ENCODE peak calls at places on chromosome 9, in ten cellular contexts. N is left ventricle myocardium inferior; W is Caco-2; J is H1; M is heart left ventricle; I is CD8-positive, alpha-beta T cell; D is MM.1S; E is spleen; P is endodermal cell; G is left lung. F is an unnamed sample.
A peak's percentile ranks its signal among the peaks of the same experiment; 100 is the strongest.

GRCh38 chr9:121556580-121556979 is 56.9 kb upstream of the GGTA1 start:
- DNase-seq in N (no peak), W (no peak), J (no peak), M (peak; percentile 41), I (no peak), D (no peak), E (no peak), P (no peak), G (peak; percentile 61), F (no peak)

GRCh38 chr9:137375321-137376058 is 47.5 kb downstream of the EXD3 start:
- DNase-seq in N (no peak), W (no peak), J (no peak), M (no peak), I (no peak), D (no peak), E (no peak), P (no peak), G (no peak), F (no peak)

GRCh38 chr9:37341704-37342103 is 80.8 kb upstream of the GRHPR start:
- DNase-seq in N (no peak), W (no peak), J (no peak), M (no peak), I (no peak), D (no peak), E (no peak), P (no peak), G (no peak), F (no peak)

GRCh38 chr9:94687451-94687850 is 39.0 kb upstream of the AOPEP start:
- DNase-seq in N (no peak), W (no peak), J (no peak), M (no peak), I (no peak), D (no peak), E (no peak), P (no peak), G (no peak), F (no peak)

GRCh38 chr9:136004712-136005111 is 43.5 kb upstream of the UBAC1 start:
- DNase-seq in N (no peak), W (no peak), J (no peak), M (no peak), I (no peak), D (no peak), E (no peak), P (peak; percentile 78), G (no peak), F (no peak)

GRCh38 chr9:95124582-95125359 is 192.7 kb downstream of the FANCC start:
- DNase-seq in N (no peak), W (no peak), J (no peak), M (no peak), I (no peak), D (no peak), E (no peak), P (peak; percentile 73), G (no peak), F (no peak)

GRCh38 chr9:1876891-1877496 is 138.2 kb upstream of the SMARCA2 start:
- DNase-seq in N (no peak), W (no peak), J (no peak), M (no peak), I (no peak), D (peak; percentile 43), E (no peak), P (no peak), G (no peak), F (no peak)

GRCh38 chr9:117258201-117258866 is 156.5 kb downstream of the ASTN2 start:
- DNase-seq in N (no peak), W (no peak), J (no peak), M (no peak), I (no peak), D (no peak), E (no peak), P (no peak), G (no peak), F (no peak)

DNA sequence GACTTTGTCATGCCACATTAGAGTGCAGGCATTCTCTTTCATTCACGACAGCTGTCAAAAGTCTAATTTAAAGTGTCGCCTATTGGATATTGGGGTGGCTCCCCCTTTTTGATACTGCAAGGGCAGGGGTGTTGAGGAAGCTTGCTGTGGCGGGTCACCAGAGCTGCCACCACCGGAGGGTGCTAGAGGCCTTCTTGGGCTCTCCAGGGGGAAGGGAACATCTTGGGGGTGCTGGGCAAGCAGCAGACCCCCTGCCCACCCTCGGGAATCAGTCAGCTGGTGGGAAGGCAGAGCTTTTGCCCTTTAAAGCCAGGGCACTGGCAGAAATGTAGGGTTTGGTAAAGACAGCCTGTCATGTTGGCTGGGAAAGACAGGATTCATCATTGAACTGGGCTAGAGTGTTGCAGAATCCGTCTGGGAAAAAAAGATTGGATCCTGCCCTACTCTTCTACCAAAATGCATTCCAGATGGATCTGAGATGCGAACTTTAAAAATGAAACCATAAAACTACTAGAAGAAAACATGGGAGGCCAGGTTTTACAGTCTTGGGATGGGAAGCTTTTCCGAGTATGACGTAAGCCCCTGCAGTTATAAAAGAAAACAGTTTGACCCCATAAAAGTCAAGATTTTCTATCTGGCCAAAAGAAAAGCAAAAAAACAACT is 22.3 kb downstream of the COL5A1 start:
- DNase-seq in N (peak; percentile 4), W (no peak), J (no peak), M (no peak), I (no peak), D (no peak), E (no peak), P (no peak), G (peak; percentile 20), F (no peak)
- TF ChIP-seq CTCF in N (no peak), W (peak; percentile 17), J (peak; percentile 61), M (no peak), I (no peak), D (no peak), E (no peak), P (peak; percentile 59), G (no peak), F (no peak)

DNA sequence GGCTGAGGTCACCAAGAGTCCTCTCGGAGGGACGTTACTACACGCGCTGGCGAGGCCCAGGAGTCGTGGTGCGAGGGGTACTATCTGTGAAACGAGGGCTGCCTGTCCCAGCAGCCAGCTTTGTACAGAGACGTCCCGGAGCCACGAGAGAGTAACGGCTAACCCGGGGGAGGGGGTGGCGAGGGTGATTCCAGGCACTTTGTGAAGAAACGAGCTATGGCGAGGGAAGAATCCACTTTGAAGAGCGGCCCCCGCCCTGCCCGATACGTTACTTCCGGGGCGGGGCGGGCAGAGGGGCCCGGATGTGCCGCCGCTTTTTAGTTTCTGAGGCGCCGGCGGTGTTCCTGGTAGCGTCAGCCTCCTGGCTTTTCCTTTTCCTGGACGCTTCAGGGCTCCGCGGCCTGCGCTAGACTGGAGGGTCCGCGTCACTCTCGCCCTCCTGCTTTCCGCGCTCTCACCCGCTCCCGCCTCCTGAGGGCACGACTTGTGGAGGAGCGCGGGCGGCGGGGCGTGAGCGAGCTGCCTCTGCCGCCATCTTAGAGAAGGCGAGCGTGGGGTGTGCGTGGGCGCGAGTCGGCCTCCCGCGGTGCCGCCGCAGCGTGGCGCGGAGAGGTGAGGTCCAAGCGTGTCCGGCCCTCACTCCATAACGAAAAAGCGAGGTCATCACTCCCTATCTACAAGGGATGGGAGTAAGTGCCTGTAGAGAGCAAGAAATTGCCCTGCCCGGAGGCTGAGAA is 533 bp upstream of the RFX3 start:
- DNase-seq in N (peak; percentile 92), W (peak; percentile 78), J (peak; percentile 88), M (peak; percentile 92), I (peak; percentile 89), D (peak; percentile 87), E (peak; percentile 96), P (peak; percentile 93), G (peak; percentile 89), F (no peak)
- H3K4me1 ChIP-seq in N (peaks cover 50% of the 10 kb centered on the region), W (peaks cover 13% of the 10 kb centered on the region), J (peaks cover 8% of the 10 kb centered on the region), M (peaks cover 27% of the 10 kb centered on the region), I (peaks cover 48% of the 10 kb centered on the region), D (peaks cover 23% of the 10 kb centered on the region), E (peaks cover 32% of the 10 kb centered on the region), P (peaks cover 5% of the 10 kb centered on the region), G (peaks cover 10% of the 10 kb centered on the region), F (no peaks in the 10 kb centered on the region)

GRCh38 chr9:77601476-77602056 is 46.6 kb downstream of the GNA14 start:
- DNase-seq in N (no peak), W (no peak), J (no peak), M (no peak), I (no peak), D (no peak), E (no peak), P (no peak), G (no peak), F (no peak)

GRCh38 chr9:77606526-77606925 is 41.6 kb downstream of the GNA14 start:
- DNase-seq in N (no peak), W (no peak), J (no peak), M (no peak), I (no peak), D (no peak), E (no peak), P (no peak), G (no peak), F (no peak)

GRCh38 chr9:77602852-77603251 is 45.3 kb downstream of the GNA14 start:
- DNase-seq in N (no peak), W (no peak), J (no peak), M (no peak), I (no peak), D (no peak), E (no peak), P (no peak), G (no peak), F (no peak)

GRCh38 chr9:77605449-77606220 is 42.5 kb downstream of the GNA14 start:
- DNase-seq in N (no peak), W (no peak), J (no peak), M (no peak), I (no peak), D (no peak), E (no peak), P (no peak), G (no peak), F (no peak)

GRCh38 chr9:77604316-77604715 is 43.8 kb downstream of the GNA14 start:
- DNase-seq in N (no peak), W (no peak), J (no peak), M (no peak), I (no peak), D (no peak), E (no peak), P (no peak), G (no peak), F (no peak)
- H3K36me3 ChIP-seq in N (no peaks in the 10 kb centered on the region), W (no peaks in the 10 kb centered on the region), J (no peaks in the 10 kb centered on the region), M (no peaks in the 10 kb centered on the region), I (no peaks in the 10 kb centered on the region), D (no peaks in the 10 kb centered on the region), E (no peaks in the 10 kb centered on the region), P (no peaks in the 10 kb centered on the region), G (no peaks in the 10 kb centered on the region), F (no peaks in the 10 kb centered on the region)

GRCh38 chr9:105405514-105406131 is 42.2 kb upstream of the FSD1L start:
- DNase-seq in N (no peak), W (no peak), J (no peak), M (no peak), I (peak; percentile 76), D (peak; percentile 45), E (no peak), P (no peak), G (no peak), F (no peak)

GRCh38 chr9:105399117-105399516 is 48.7 kb upstream of the FSD1L start:
- DNase-seq in N (no peak), W (no peak), J (no peak), M (no peak), I (no peak), D (no peak), E (no peak), P (no peak), G (no peak), F (no peak)

GRCh38 chr9:105406369-105406768 is 41.5 kb upstream of the FSD1L start:
- DNase-seq in N (no peak), W (no peak), J (no peak), M (no peak), I (no peak), D (no peak), E (no peak), P (no peak), G (no peak), F (no peak)

GRCh38 chr9:105403552-105404246 is 44.1 kb upstream of the FSD1L start:
- DNase-seq in N (no peak), W (no peak), J (no peak), M (no peak), I (no peak), D (no peak), E (no peak), P (peak; percentile 75), G (no peak), F (no peak)

GRCh38 chr9:105401651-105402050 is 46.2 kb upstream of the FSD1L start:
- DNase-seq in N (no peak), W (no peak), J (no peak), M (no peak), I (no peak), D (no peak), E (no peak), P (no peak), G (no peak), F (no peak)
- TF ChIP-seq CTCF in N (peak; percentile 21), W (no peak), J (no peak), M (peak; percentile 15), I (no peak), D (no peak), E (no peak), P (peak; percentile 37), G (no peak), F (peak; percentile 11)